ENCODE peak calls at places on chromosome 16, in four cellular contexts. M is AG04450; V is activated naive CD8-positive, alpha-beta T cell treated with anti-CD3 and anti-CD28 coated beads, Interleukin-2, amount 50 U/mL, for 24 hours; I is DMS79 treated with DMSO at 0.1 percent for 48 hours. Z is an unnamed sample.

GRCh38 chr16:2339521-2340484 is 725 bp downstream of the ABCA3 start:
- DNase-seq in I (peak), M (no peak), V (peak), Z (no peak)

GRCh38 chr16:7745321-7745720 is 412.7 kb downstream of the RBFOX1 start:
- DNase-seq in I (no peak), M (no peak), V (no peak), Z (no peak)

GRCh38 chr16:79301036-79301435 is 299.5 kb downstream of the MAF start:
- DNase-seq in M (no peak), I (peak), V (no peak), Z (no peak)

GRCh38 chr16:57471852-57472664 is 9.6 kb downstream of the POLR2C start:
- DNase-seq in V (no peak), M (no peak), I (no peak), Z (no peak)

GRCh38 chr16:25045696-25046381 is 30.7 kb upstream of the ARHGAP17 start:
- DNase-seq in I (no peak), V (no peak), M (no peak), Z (no peak)

GRCh38 chr16:75097941-75098897 is 18.4 kb downstream of the LDHD start:
- DNase-seq in I (peak), M (no peak), V (peak), Z (no peak)

GRCh38 chr16:88901718-88902337 is 35.4 kb upstream of the PABPN1L start:
- DNase-seq in M (no peak), V (no peak), I (no peak), Z (no peak)

GRCh38 chr16:69048328-69049120 is 56.9 kb upstream of the HAS3 start:
- DNase-seq in V (no peak), M (no peak), I (no peak), Z (no peak)

Z was measured in H4.